ENCODE peak calls at places on chromosome X, in six cellular contexts. G is stimulated activated naive CD8-positive, alpha-beta T cell treated with anti-CD3 and anti-CD28 coated beads, Interleukin-15, Interleukin-2, amounts not matched to agents 100 U/mL and 50 U/mL, for 24 hours; E is endothelial cell; X is EL; N is GM12892; H is astrocyte of the hippocampus. L is an unnamed sample.

GRCh38 chrX:40922307-40922706 is 162.9 kb upstream of the USP9X start:
- DNase-seq in X (peak; percentile 57), G (no peak), H (peak; percentile 73), E (no peak), N (no peak), L (peak; percentile 75)

GRCh38 chrX:113260474-113260873 is 419.8 kb upstream of the AMOT start:
- DNase-seq in X (no peak), E (no peak), N (no peak), G (no peak), H (no peak), L (peak; percentile 3)

GRCh38 chrX:37817176-37817575 is 30.2 kb downstream of the DYNLT3 start:
- DNase-seq in N (no peak), E (no peak), H (no peak), X (no peak), G (no peak), L (no peak)

GRCh38 chrX:54494970-54495813 is 842 bp downstream of the FGD1 start:
- DNase-seq in X (peak; percentile 12), E (peak; percentile 16), N (no peak), H (peak; percentile 56), G (peak; percentile 3), L (no peak)

GRCh38 chrX:123203772-123204171 is 19.7 kb downstream of the GRIA3 start:
- DNase-seq in N (no peak), E (no peak), G (no peak), H (no peak), X (no peak), L (no peak)

GRCh38 chrX:136200466-136200865 is 50.7 kb downstream of the MAP7D3 start:
- DNase-seq in X (peak; percentile 59), N (no peak), G (no peak), H (peak; percentile 42), E (no peak), L (no peak)

GRCh38 chrX:9269134-9269533 is 195.7 kb upstream of the TBL1X start:
- DNase-seq in X (no peak), N (no peak), E (no peak), G (no peak), H (no peak), L (no peak)

GRCh38 chrX:108468486-108468885 is 28.8 kb downstream of the COL4A5 start:
- DNase-seq in X (peak; percentile 74), N (no peak), E (no peak), G (no peak), H (peak; percentile 53), L (no peak)

GRCh38 chrX:28847423-28847822 is 260.2 kb downstream of the IL1RAPL1 start:
- DNase-seq in G (no peak), X (peak; percentile 0), N (no peak), H (peak; percentile 67), E (no peak), L (no peak)

GRCh38 chrX:132505116-132505515 is 16.3 kb upstream of the MBNL3 start:
- DNase-seq in G (no peak), E (no peak), X (no peak), N (no peak), H (peak; percentile 5), L (no peak)

GRCh38 chrX:46645614-46646013 is 72.0 kb downstream of the CHST7 start:
- DNase-seq in G (no peak), X (no peak), E (no peak), H (no peak), N (no peak), L (no peak)

GRCh38 chrX:48971325-48972213 is at the start of gene KCND1:
- DNase-seq in X (peak; percentile 75), E (peak; percentile 25), H (peak; percentile 76), N (no peak), G (peak; percentile 10), L (no peak)